ENCODE peak calls at places on chromosomes 3 and 15, in nine cellular contexts. One of them, this sample, is unnamed.

GRCh38 chr3:16849795-16850194 is 35.0 kb upstream of the PLCL2 start:
- DNase-seq in neural progenitor cell: no peak
- DNase-seq in psoas muscle: no peak
- DNase-seq in heart left ventricle: no peak
- DNase-seq in tibial nerve: no peak
- DNase-seq in GM12865: no peak
- DNase-seq in upper lobe of right lung: no peak
- DNase-seq in fibroblast of the aortic adventitia: peak
- DNase-seq in transverse colon: no peak
- DNase-seq in this sample: peak

GRCh38 chr3:24447836-24448235 is 46.8 kb downstream of the THRB start:
- DNase-seq in fibroblast of the aortic adventitia: no peak
- DNase-seq in psoas muscle: no peak
- DNase-seq in GM12865: no peak
- DNase-seq in transverse colon: no peak
- DNase-seq in tibial nerve: no peak
- DNase-seq in upper lobe of right lung: no peak
- DNase-seq in neural progenitor cell: no peak
- DNase-seq in heart left ventricle: no peak
- DNase-seq in this sample: no peak

GRCh38 chr15:70569139-70569717 is 194.1 kb downstream of the UACA start:
- DNase-seq in psoas muscle: no peak
- DNase-seq in GM12865: peak
- DNase-seq in fibroblast of the aortic adventitia: peak
- DNase-seq in transverse colon: no peak
- DNase-seq in tibial nerve: no peak
- DNase-seq in heart left ventricle: peak
- DNase-seq in upper lobe of right lung: no peak
- DNase-seq in neural progenitor cell: peak
- DNase-seq in this sample: peak

GRCh38 chr15:48644498-48644826 is 1.0 kb downstream of the FBN1 start:
- DNase-seq in GM12865: no peak
- DNase-seq in heart left ventricle: peak
- DNase-seq in fibroblast of the aortic adventitia: peak
- DNase-seq in upper lobe of right lung: peak
- DNase-seq in psoas muscle: peak
- DNase-seq in neural progenitor cell: no peak
- DNase-seq in transverse colon: no peak
- DNase-seq in tibial nerve: no peak
- DNase-seq in this sample: peak

GRCh38 chr3:181851063-181851462 is 139.3 kb downstream of the SOX2 start:
- DNase-seq in fibroblast of the aortic adventitia: no peak
- DNase-seq in neural progenitor cell: no peak
- DNase-seq in psoas muscle: no peak
- DNase-seq in transverse colon: no peak
- DNase-seq in GM12865: no peak
- DNase-seq in upper lobe of right lung: no peak
- DNase-seq in tibial nerve: no peak
- DNase-seq in heart left ventricle: no peak
- DNase-seq in this sample: no peak

GRCh38 chr3:136939489-136939888 is 18.3 kb upstream of the IL20RB start:
- DNase-seq in psoas muscle: no peak
- DNase-seq in transverse colon: no peak
- DNase-seq in neural progenitor cell: no peak
- DNase-seq in tibial nerve: no peak
- DNase-seq in upper lobe of right lung: no peak
- DNase-seq in fibroblast of the aortic adventitia: no peak
- DNase-seq in GM12865: peak
- DNase-seq in heart left ventricle: no peak
- DNase-seq in this sample: no peak

GRCh38 chr15:84992157-84992940 is 10.7 kb downstream of the PDE8A start:
- DNase-seq in fibroblast of the aortic adventitia: peak
- DNase-seq in neural progenitor cell: no peak
- DNase-seq in GM12865: no peak
- DNase-seq in tibial nerve: no peak
- DNase-seq in psoas muscle: no peak
- DNase-seq in heart left ventricle: no peak
- DNase-seq in upper lobe of right lung: no peak
- DNase-seq in transverse colon: peak
- DNase-seq in this sample: peak

GRCh38 chr3:15781131-15781530 is 16.6 kb downstream of the ANKRD28 start:
- DNase-seq in neural progenitor cell: no peak
- DNase-seq in tibial nerve: no peak
- DNase-seq in transverse colon: no peak
- DNase-seq in upper lobe of right lung: no peak
- DNase-seq in GM12865: no peak
- DNase-seq in fibroblast of the aortic adventitia: no peak
- DNase-seq in heart left ventricle: no peak
- DNase-seq in psoas muscle: no peak
- DNase-seq in this sample: no peak

GRCh38 chr3:48137425-48137999 is 50.7 kb downstream of the CDC25A start:
- DNase-seq in GM12865: no peak
- DNase-seq in heart left ventricle: no peak
- DNase-seq in neural progenitor cell: no peak
- DNase-seq in transverse colon: no peak
- DNase-seq in fibroblast of the aortic adventitia: no peak
- DNase-seq in tibial nerve: no peak
- DNase-seq in upper lobe of right lung: no peak
- DNase-seq in psoas muscle: no peak
- DNase-seq in this sample: no peak

GRCh38 chr15:75067123-75067854 is 43.9 kb downstream of the PPCDC start:
- DNase-seq in GM12865: peak
- DNase-seq in upper lobe of right lung: no peak
- DNase-seq in neural progenitor cell: no peak
- DNase-seq in heart left ventricle: no peak
- DNase-seq in tibial nerve: no peak
- DNase-seq in psoas muscle: no peak
- DNase-seq in transverse colon: no peak
- DNase-seq in fibroblast of the aortic adventitia: peak
- DNase-seq in this sample: peak

GRCh38 chr3:176663819-176664218 is 533.5 kb downstream of the TBL1XR1 start:
- DNase-seq in tibial nerve: no peak
- DNase-seq in heart left ventricle: no peak
- DNase-seq in GM12865: peak
- DNase-seq in psoas muscle: no peak
- DNase-seq in transverse colon: no peak
- DNase-seq in fibroblast of the aortic adventitia: peak
- DNase-seq in neural progenitor cell: peak
- DNase-seq in upper lobe of right lung: no peak
- DNase-seq in this sample: peak

GRCh38 chr3:133644768-133645167 is 17.0 kb downstream of the TOPBP1 start:
- DNase-seq in neural progenitor cell: no peak
- DNase-seq in GM12865: no peak
- DNase-seq in upper lobe of right lung: no peak
- DNase-seq in fibroblast of the aortic adventitia: peak
- DNase-seq in psoas muscle: no peak
- DNase-seq in heart left ventricle: no peak
- DNase-seq in tibial nerve: no peak
- DNase-seq in transverse colon: no peak
- DNase-seq in this sample: peak

GRCh38 chr3:65676592-65676991 is 362.1 kb downstream of the MAGI1 start:
- DNase-seq in GM12865: no peak
- DNase-seq in tibial nerve: no peak
- DNase-seq in upper lobe of right lung: no peak
- DNase-seq in heart left ventricle: no peak
- DNase-seq in neural progenitor cell: peak
- DNase-seq in fibroblast of the aortic adventitia: no peak
- DNase-seq in transverse colon: no peak
- DNase-seq in psoas muscle: no peak
- DNase-seq in this sample: no peak

GRCh38 chr15:82165948-82166376 is 96.6 kb downstream of the EFL1 start:
- DNase-seq in neural progenitor cell: no peak
- DNase-seq in fibroblast of the aortic adventitia: no peak
- DNase-seq in heart left ventricle: no peak
- DNase-seq in transverse colon: no peak
- DNase-seq in GM12865: peak
- DNase-seq in psoas muscle: no peak
- DNase-seq in upper lobe of right lung: no peak
- DNase-seq in tibial nerve: no peak
- DNase-seq in this sample: peak

GRCh38 chr15:76991741-76992645 is 2.9 kb upstream of the PSTPIP1 start:
- DNase-seq in neural progenitor cell: no peak
- DNase-seq in upper lobe of right lung: peak
- DNase-seq in heart left ventricle: no peak
- DNase-seq in psoas muscle: no peak
- DNase-seq in GM12865: no peak
- DNase-seq in fibroblast of the aortic adventitia: no peak
- DNase-seq in tibial nerve: no peak
- DNase-seq in transverse colon: peak
- DNase-seq in this sample: no peak

GRCh38 chr3:133914839-133915600 is 19.3 kb upstream of the RAB6B start:
- DNase-seq in tibial nerve: no peak
- DNase-seq in heart left ventricle: no peak
- DNase-seq in upper lobe of right lung: no peak
- DNase-seq in psoas muscle: no peak
- DNase-seq in transverse colon: no peak
- DNase-seq in GM12865: no peak
- DNase-seq in neural progenitor cell: no peak
- DNase-seq in fibroblast of the aortic adventitia: no peak
- DNase-seq in this sample: no peak

GRCh38 chr3:115052906-115053305 is 94.2 kb downstream of the ZBTB20 start:
- DNase-seq in transverse colon: no peak
- DNase-seq in psoas muscle: no peak
- DNase-seq in GM12865: no peak
- DNase-seq in neural progenitor cell: no peak
- DNase-seq in fibroblast of the aortic adventitia: no peak
- DNase-seq in tibial nerve: no peak
- DNase-seq in heart left ventricle: no peak
- DNase-seq in upper lobe of right lung: no peak
- DNase-seq in this sample: no peak

GRCh38 chr15:69997701-69998273 is 99.9 kb downstream of the TLE3 start:
- DNase-seq in upper lobe of right lung: peak
- DNase-seq in heart left ventricle: no peak
- DNase-seq in psoas muscle: peak
- DNase-seq in transverse colon: peak
- DNase-seq in GM12865: peak
- DNase-seq in tibial nerve: no peak
- DNase-seq in neural progenitor cell: no peak
- DNase-seq in fibroblast of the aortic adventitia: peak
- DNase-seq in this sample: peak

GRCh38 chr15:42444415-42445063 is 46.4 kb downstream of the ZNF106 start:
- DNase-seq in heart left ventricle: no peak
- DNase-seq in GM12865: no peak
- DNase-seq in psoas muscle: no peak
- DNase-seq in transverse colon: no peak
- DNase-seq in upper lobe of right lung: no peak
- DNase-seq in neural progenitor cell: no peak
- DNase-seq in fibroblast of the aortic adventitia: peak
- DNase-seq in tibial nerve: no peak
- DNase-seq in this sample: no peak

GRCh38 chr15:49876401-49877038 is 242.5 kb downstream of the ATP8B4 start:
- DNase-seq in fibroblast of the aortic adventitia: peak
- DNase-seq in heart left ventricle: no peak
- DNase-seq in upper lobe of right lung: no peak
- DNase-seq in tibial nerve: no peak
- DNase-seq in transverse colon: no peak
- DNase-seq in GM12865: no peak
- DNase-seq in psoas muscle: no peak
- DNase-seq in neural progenitor cell: peak
- DNase-seq in this sample: no peak

GRCh38 chr3:195761503-195762248 is 40.9 kb downstream of the MUC20 start:
- DNase-seq in heart left ventricle: no peak
- DNase-seq in transverse colon: no peak
- DNase-seq in fibroblast of the aortic adventitia: no peak
- DNase-seq in neural progenitor cell: no peak
- DNase-seq in upper lobe of right lung: no peak
- DNase-seq in tibial nerve: no peak
- DNase-seq in GM12865: no peak
- DNase-seq in psoas muscle: no peak
- DNase-seq in this sample: no peak

GRCh38 chr3:14525685-14526631 is 14.2 kb downstream of the GRIP2 start:
- DNase-seq in upper lobe of right lung: peak
- DNase-seq in tibial nerve: no peak
- DNase-seq in GM12865: peak
- DNase-seq in fibroblast of the aortic adventitia: peak
- DNase-seq in heart left ventricle: no peak
- DNase-seq in psoas muscle: peak
- DNase-seq in neural progenitor cell: no peak
- DNase-seq in transverse colon: no peak
- DNase-seq in this sample: no peak

GRCh38 chr3:104291878-104292277 is 1074.8 kb upstream of the ALCAM start:
- DNase-seq in GM12865: no peak
- DNase-seq in transverse colon: no peak
- DNase-seq in neural progenitor cell: peak
- DNase-seq in tibial nerve: no peak
- DNase-seq in upper lobe of right lung: no peak
- DNase-seq in fibroblast of the aortic adventitia: peak
- DNase-seq in heart left ventricle: no peak
- DNase-seq in psoas muscle: no peak
- DNase-seq in this sample: no peak
- H3K4me3 ChIP-seq in GM12865: no peak
- H3K4me3 ChIP-seq in transverse colon: no peak
- H3K4me3 ChIP-seq in neural progenitor cell: no peak
- H3K4me3 ChIP-seq in tibial nerve: peak
- H3K4me3 ChIP-seq in upper lobe of right lung: peak
- H3K4me3 ChIP-seq in fibroblast of the aortic adventitia: peak
- H3K4me3 ChIP-seq in heart left ventricle: no peak
- H3K4me3 ChIP-seq in psoas muscle: no peak
- H3K4me3 ChIP-seq in this sample: peak

DNA sequence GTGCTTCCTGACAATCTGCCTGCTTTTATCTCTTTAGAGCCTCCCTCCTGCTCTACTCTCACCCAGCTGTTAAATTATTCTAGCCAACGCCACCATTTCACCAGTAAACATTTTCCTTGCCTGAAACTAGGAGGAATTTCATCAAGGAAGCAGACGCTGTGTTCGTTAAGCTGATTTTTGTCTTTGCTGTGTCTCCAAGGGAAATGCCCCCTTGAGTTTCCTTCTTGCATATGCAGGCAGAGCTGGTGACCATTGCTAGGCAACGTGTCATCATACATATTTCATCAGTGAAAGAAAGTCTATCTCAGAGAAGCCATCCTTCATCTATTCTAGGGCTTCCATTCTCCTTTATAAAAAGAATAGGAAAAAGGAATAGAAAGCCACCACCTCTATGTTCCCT is 87.0 kb upstream of the ST8SIA2 start:
- DNase-seq in neural progenitor cell: peak
- DNase-seq in transverse colon: no peak
- DNase-seq in tibial nerve: no peak
- DNase-seq in upper lobe of right lung: no peak
- DNase-seq in fibroblast of the aortic adventitia: no peak
- DNase-seq in psoas muscle: no peak
- DNase-seq in GM12865: peak
- DNase-seq in heart left ventricle: no peak
- DNase-seq in this sample: no peak
- TF ChIP-seq CTCF in neural progenitor cell: peak
- TF ChIP-seq CTCF in transverse colon: no peak
- TF ChIP-seq CTCF in tibial nerve: no peak
- TF ChIP-seq CTCF in upper lobe of right lung: no peak
- TF ChIP-seq CTCF in fibroblast of the aortic adventitia: no peak
- TF ChIP-seq CTCF in psoas muscle: no peak
- TF ChIP-seq CTCF in GM12865: no peak
- TF ChIP-seq CTCF in heart left ventricle: no peak
- TF ChIP-seq CTCF in this sample: peak

GRCh38 chr3:152382312-152383135 is 113.8 kb downstream of the MBNL1 start:
- DNase-seq in transverse colon: no peak
- DNase-seq in heart left ventricle: no peak
- DNase-seq in psoas muscle: no peak
- DNase-seq in neural progenitor cell: no peak
- DNase-seq in upper lobe of right lung: no peak
- DNase-seq in fibroblast of the aortic adventitia: peak
- DNase-seq in GM12865: peak
- DNase-seq in tibial nerve: no peak
- DNase-seq in this sample: no peak
- H3K4me3 ChIP-seq in transverse colon: peak
- H3K4me3 ChIP-seq in heart left ventricle: no peak
- H3K4me3 ChIP-seq in psoas muscle: peak
- H3K4me3 ChIP-seq in neural progenitor cell: no peak
- H3K4me3 ChIP-seq in upper lobe of right lung: peak
- H3K4me3 ChIP-seq in fibroblast of the aortic adventitia: peak
- H3K4me3 ChIP-seq in GM12865: peak
- H3K4me3 ChIP-seq in tibial nerve: peak
- H3K4me3 ChIP-seq in this sample: peak

GRCh38 chr3:188759516-188760005 is 412.2 kb upstream of the TPRG1 start:
- DNase-seq in neural progenitor cell: no peak
- DNase-seq in transverse colon: no peak
- DNase-seq in upper lobe of right lung: no peak
- DNase-seq in GM12865: no peak
- DNase-seq in tibial nerve: no peak
- DNase-seq in fibroblast of the aortic adventitia: no peak
- DNase-seq in psoas muscle: no peak
- DNase-seq in heart left ventricle: no peak
- DNase-seq in this sample: peak
- TF ChIP-seq CTCF in neural progenitor cell: no peak
- TF ChIP-seq CTCF in transverse colon: no peak
- TF ChIP-seq CTCF in upper lobe of right lung: no peak
- TF ChIP-seq CTCF in GM12865: no peak
- TF ChIP-seq CTCF in tibial nerve: no peak
- TF ChIP-seq CTCF in fibroblast of the aortic adventitia: no peak
- TF ChIP-seq CTCF in psoas muscle: no peak
- TF ChIP-seq CTCF in heart left ventricle: no peak
- TF ChIP-seq CTCF in this sample: no peak